ENCODE peak calls at places on chromosomes 12 and 14, in five cellular contexts. E is left lung; L is IMR-90; R is CD8-positive, alpha-beta T cell; H is psoas muscle. K is an unnamed sample.

GRCh38 chr12:110301065-110301806 is 20.2 kb downstream of the ATP2A2 start:
- DNase-seq in H (no peak), R (no peak), E (no peak), L (no peak), K (no peak)

GRCh38 chr12:5556033-5556614 is 124.2 kb downstream of the NTF3 start:
- DNase-seq in H (no peak), E (peak), L (no peak), R (no peak), K (no peak)

GRCh38 chr14:89833120-89833521 is 121.4 kb downstream of the EFCAB11 start:
- DNase-seq in E (no peak), L (no peak), H (no peak), R (no peak), K (no peak)

GRCh38 chr12:2265461-2266167 is 212.8 kb downstream of the CACNA1C start:
- DNase-seq in H (no peak), L (no peak), R (no peak), E (no peak), K (no peak)

GRCh38 chr12:124939428-124940142 is 25.1 kb upstream of the UBC start:
- DNase-seq in H (peak), L (peak), E (peak), R (peak), K (peak)

GRCh38 chr12:69676257-69677012 is 22.7 kb downstream of the BEST3 start:
- DNase-seq in H (no peak), R (no peak), L (peak), E (no peak), K (no peak)

GRCh38 chr12:114672817-114673168 is 11.2 kb downstream of the TBX3 start:
- DNase-seq in L (no peak), H (no peak), E (no peak), R (no peak), K (no peak)

GRCh38 chr14:101932668-101933067 is 31.7 kb upstream of the DYNC1H1 start:
- DNase-seq in E (peak), H (no peak), R (no peak), L (peak), K (no peak)

GRCh38 chr14:100734031-100734990 is 7.6 kb downstream of the DLK1 start:
- DNase-seq in E (no peak), L (no peak), R (no peak), H (no peak), K (peak)

GRCh38 chr12:106315523-106315922 is 13.0 kb downstream of the TCP11L2 start:
- DNase-seq in H (no peak), E (no peak), R (no peak), L (no peak), K (no peak)

GRCh38 chr14:81303258-81303935 is 82.6 kb upstream of the GTF2A1 start:
- DNase-seq in E (peak), H (peak), R (no peak), L (no peak), K (no peak)

GRCh38 chr12:12275874-12276273 is 9.0 kb upstream of the LRP6 start:
- DNase-seq in H (no peak), E (no peak), R (no peak), L (no peak), K (no peak)

GRCh38 chr12:72586456-72586855 is 314.3 kb downstream of the TRHDE start:
- DNase-seq in H (no peak), E (no peak), L (no peak), R (no peak), K (no peak)

GRCh38 chr12:47734725-47735480 is 9.6 kb upstream of the ENDOU start:
- DNase-seq in R (no peak), E (no peak), L (no peak), H (no peak), K (no peak)

GRCh38 chr12:80045594-80045993 is 53.7 kb upstream of the OTOGL start:
- DNase-seq in L (peak), E (no peak), R (no peak), H (no peak), K (no peak)

GRCh38 chr14:93219103-93219726 is 12.2 kb downstream of the UBR7 start:
- DNase-seq in E (no peak), H (no peak), L (peak), R (peak), K (peak)

GRCh38 chr14:59213368-59214315 is 25.2 kb downstream of the DAAM1 start:
- DNase-seq in E (no peak), H (no peak), R (no peak), L (peak), K (no peak)

GRCh38 chr14:26401170-26401968 is 196.5 kb downstream of the NOVA1 start:
- DNase-seq in R (no peak), E (no peak), L (no peak), H (no peak), K (no peak)

GRCh38 chr12:126663304-126664094 is 1598.3 kb downstream of the AACS start:
- DNase-seq in H (no peak), L (no peak), R (no peak), E (no peak), K (no peak)

GRCh38 chr12:57966536-57966935 is 25.2 kb downstream of the ATP23 start:
- DNase-seq in H (no peak), L (no peak), R (no peak), E (no peak), K (no peak)

GRCh38 chr14:34376868-34377267 is 85.2 kb downstream of the SPTSSA start:
- DNase-seq in E (no peak), L (no peak), R (no peak), H (no peak), K (no peak)

GRCh38 chr12:121626853-121627623 is 708 bp downstream of the ORAI1 start:
- DNase-seq in R (peak), L (peak), E (peak), H (peak), K (peak)

GRCh38 chr14:84584526-84584925 is 945.4 kb upstream of the FLRT2 start:
- DNase-seq in R (no peak), E (no peak), L (no peak), H (no peak), K (no peak)

GRCh38 chr14:71175491-71175890 is 268.2 kb downstream of the PCNX1 start:
- DNase-seq in R (no peak), H (no peak), L (no peak), E (no peak), K (no peak)

GRCh38 chr12:12482959-12483358 is 79.7 kb downstream of the DUSP16 start:
- DNase-seq in E (no peak), L (no peak), R (no peak), H (no peak), K (no peak)

GRCh38 chr12:12646483-12647072 is 34.9 kb downstream of the CREBL2 start:
- DNase-seq in L (no peak), H (no peak), R (no peak), E (no peak), K (no peak)

GRCh38 chr12:88328056-88328455 is 185.9 kb downstream of the TMTC3 start:
- DNase-seq in E (no peak), H (no peak), L (no peak), R (no peak), K (no peak)

GRCh38 chr14:93173943-93174395 is 10.7 kb downstream of the MOAP1 start:
- DNase-seq in H (no peak), L (peak), R (no peak), E (peak), K (no peak)

GRCh38 chr12:20527396-20528154 is 159.2 kb downstream of the PDE3A start:
- DNase-seq in L (peak), E (no peak), R (no peak), H (no peak), K (no peak)

GRCh38 chr14:102518063-102518648 is 8.6 kb upstream of the ANKRD9 start:
- DNase-seq in H (no peak), L (no peak), E (peak), R (no peak), K (no peak)

GRCh38 chr14:68110989-68111704 is 291.6 kb downstream of the RAD51B start:
- DNase-seq in L (no peak), H (no peak), R (no peak), E (no peak), K (no peak)

GRCh38 chr14:28612414-28612813 is 154.2 kb upstream of the FOXG1 start:
- DNase-seq in L (no peak), E (no peak), R (no peak), H (no peak), K (no peak)

GRCh38 chr12:83818888-83819287 is 1093.7 kb downstream of the SLC6A15 start:
- DNase-seq in L (peak), E (no peak), R (no peak), H (no peak), K (no peak)

GRCh38 chr12:82958966-82959365 is 272.3 kb downstream of the TMTC2 start:
- DNase-seq in R (no peak), E (no peak), H (no peak), L (no peak), K (no peak)

GRCh38 chr14:24431569-24432258 is 2.0 kb downstream of the KHNYN start:
- DNase-seq in R (peak), E (peak), L (peak), H (peak), K (peak)
- H3K27ac ChIP-seq in R (peak), E (peak), L (peak), H (peak), K (no peak)

DNA sequence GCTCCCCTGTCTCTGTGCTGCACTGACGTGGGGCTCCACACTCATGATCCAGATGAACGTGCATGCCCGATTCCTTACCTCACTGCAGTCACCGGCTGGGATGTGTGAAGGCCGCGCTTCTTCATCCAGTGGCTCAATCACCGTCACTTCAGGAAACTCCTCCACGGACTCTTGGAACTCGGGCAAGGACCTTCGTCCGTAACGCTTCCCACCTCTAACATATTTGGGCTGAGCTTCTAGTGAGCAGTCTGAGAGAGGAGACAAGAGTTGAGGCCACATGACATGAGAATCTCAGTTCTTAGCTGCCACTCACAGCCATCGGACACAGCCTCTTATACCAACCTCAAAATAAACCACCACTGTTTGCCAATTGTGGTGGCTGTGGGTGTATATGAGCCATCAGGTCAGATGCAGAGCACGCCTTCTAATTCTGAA is 38.3 kb downstream of the NIN start:
- DNase-seq in H (no peak), E (no peak), R (no peak), L (no peak), K (no peak)
- H3K27ac ChIP-seq in H (peak), E (no peak), R (no peak), L (no peak), K (no peak)

DNA sequence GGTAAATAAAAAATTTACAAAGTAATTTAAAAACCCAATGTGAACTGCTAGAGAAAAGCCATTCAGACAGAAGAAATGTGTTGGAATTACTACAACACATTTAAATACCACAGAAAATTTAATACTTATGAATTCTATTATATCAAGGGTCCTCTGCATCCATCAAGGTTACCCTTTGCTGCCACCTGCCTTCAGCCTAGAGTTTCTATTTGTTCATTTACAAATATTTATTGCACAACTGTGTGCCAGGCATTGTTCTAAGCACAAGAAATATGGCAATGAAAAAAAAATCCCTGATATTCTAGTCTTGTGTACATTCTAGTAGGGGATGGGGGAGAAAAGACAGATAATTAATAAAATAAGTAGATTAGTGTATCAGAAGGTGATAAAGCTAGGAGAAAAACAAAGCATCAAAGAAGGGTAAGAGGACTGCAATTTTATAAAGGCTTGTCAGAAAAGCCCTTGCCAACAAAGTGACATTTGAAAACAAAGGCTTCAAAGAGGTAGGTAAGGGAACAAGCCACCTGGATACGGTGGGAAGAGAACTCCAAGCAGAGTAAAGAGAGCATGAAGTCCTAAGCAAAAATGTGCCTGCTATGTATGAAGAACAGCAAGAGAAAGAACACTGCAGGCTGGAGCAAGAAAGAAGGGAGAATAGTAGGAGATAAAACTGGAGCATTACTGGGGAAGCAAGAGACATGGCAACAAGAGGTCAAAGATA is 59.1 kb upstream of the SLC6A13 start:
- DNase-seq in L (no peak), H (no peak), R (no peak), E (no peak), K (no peak)
- H3K27ac ChIP-seq in L (no peak), H (no peak), R (no peak), E (no peak), K (no peak)

GRCh38 chr14:35387209-35387608 is 17.3 kb downstream of the NFKBIA start:
- DNase-seq in R (no peak), E (no peak), L (no peak), H (no peak), K (no peak)
- H3K27ac ChIP-seq in R (no peak), E (no peak), L (no peak), H (no peak), K (peak)